ENCODE peak calls at places on chromosomes 7 and 10, in five cellular contexts. One of them, this sample, is unnamed.

GRCh38 chr10:50798297-50798696 is 58.6 kb downstream of the ASAH2B start:
- DNase-seq in H1: no peak
- DNase-seq in esophagus squamous epithelium: no peak
- DNase-seq in breast epithelium: no peak
- DNase-seq in uterus: no peak
- DNase-seq in this sample: no peak

GRCh38 chr7:29613100-29613499 is 49.5 kb downstream of the PRR15 start:
- DNase-seq in H1: no peak
- DNase-seq in esophagus squamous epithelium: no peak
- DNase-seq in breast epithelium: no peak
- DNase-seq in uterus: no peak
- DNase-seq in this sample: no peak

GRCh38 chr7:4806983-4807625 is 31.7 kb downstream of the AP5Z1 start:
- DNase-seq in H1: no peak
- DNase-seq in esophagus squamous epithelium: no peak
- DNase-seq in breast epithelium: no peak
- DNase-seq in uterus: no peak
- DNase-seq in this sample: no peak

GRCh38 chr7:2527505-2528464 is 8.2 kb downstream of the LFNG start:
- DNase-seq in H1: no peak
- DNase-seq in esophagus squamous epithelium: no peak
- DNase-seq in breast epithelium: no peak
- DNase-seq in uterus: no peak
- DNase-seq in this sample: peak

GRCh38 chr7:37352974-37353948 is 95.4 kb downstream of the ELMO1 start:
- DNase-seq in H1: peak
- DNase-seq in esophagus squamous epithelium: no peak
- DNase-seq in breast epithelium: no peak
- DNase-seq in uterus: no peak
- DNase-seq in this sample: peak

GRCh38 chr10:10804998-10805737 is 212.5 kb upstream of the CELF2 start:
- DNase-seq in H1: no peak
- DNase-seq in esophagus squamous epithelium: no peak
- DNase-seq in breast epithelium: no peak
- DNase-seq in uterus: no peak
- DNase-seq in this sample: no peak

GRCh38 chr10:89837173-89838001 is 136.0 kb downstream of the KIF20B start:
- DNase-seq in H1: no peak
- DNase-seq in esophagus squamous epithelium: no peak
- DNase-seq in breast epithelium: peak
- DNase-seq in uterus: peak
- DNase-seq in this sample: no peak

GRCh38 chr10:59337254-59337653 is 25.1 kb downstream of the FAM13C start:
- DNase-seq in H1: no peak
- DNase-seq in esophagus squamous epithelium: no peak
- DNase-seq in breast epithelium: peak
- DNase-seq in uterus: peak
- DNase-seq in this sample: no peak

GRCh38 chr7:132191418-132191817 is 384.9 kb downstream of the PLXNA4 start:
- DNase-seq in H1: no peak
- DNase-seq in esophagus squamous epithelium: no peak
- DNase-seq in breast epithelium: no peak
- DNase-seq in uterus: no peak
- DNase-seq in this sample: no peak

GRCh38 chr7:2001601-2002442 is 230.9 kb downstream of the MAD1L1 start:
- DNase-seq in H1: no peak
- DNase-seq in esophagus squamous epithelium: no peak
- DNase-seq in breast epithelium: no peak
- DNase-seq in uterus: no peak
- DNase-seq in this sample: no peak

GRCh38 chr7:84271550-84271949 is 77.0 kb upstream of the SEMA3A start:
- DNase-seq in H1: no peak
- DNase-seq in esophagus squamous epithelium: no peak
- DNase-seq in breast epithelium: no peak
- DNase-seq in uterus: no peak
- DNase-seq in this sample: no peak

GRCh38 chr10:47165711-47166404 is 134.1 kb upstream of the GDF10 start:
- DNase-seq in H1: no peak
- DNase-seq in esophagus squamous epithelium: no peak
- DNase-seq in breast epithelium: peak
- DNase-seq in uterus: peak
- DNase-seq in this sample: no peak

GRCh38 chr10:70462349-70462984 is 16.1 kb upstream of the PALD1 start:
- DNase-seq in H1: no peak
- DNase-seq in esophagus squamous epithelium: no peak
- DNase-seq in breast epithelium: peak
- DNase-seq in uterus: peak
- DNase-seq in this sample: no peak

GRCh38 chr7:73423519-73424485 is 9.8 kb upstream of the FZD9 start:
- DNase-seq in H1: peak
- DNase-seq in esophagus squamous epithelium: no peak
- DNase-seq in breast epithelium: peak
- DNase-seq in uterus: no peak
- DNase-seq in this sample: no peak

GRCh38 chr7:50156746-50157145 is 63.7 kb upstream of the ZPBP start:
- DNase-seq in H1: no peak
- DNase-seq in esophagus squamous epithelium: no peak
- DNase-seq in breast epithelium: no peak
- DNase-seq in uterus: no peak
- DNase-seq in this sample: no peak

GRCh38 chr10:11358046-11358445 is 253.4 kb downstream of the USP6NL start:
- DNase-seq in H1: no peak
- DNase-seq in esophagus squamous epithelium: no peak
- DNase-seq in breast epithelium: no peak
- DNase-seq in uterus: no peak
- DNase-seq in this sample: no peak

GRCh38 chr7:28626629-28627262 is 214.4 kb downstream of the CREB5 start:
- DNase-seq in H1: peak
- DNase-seq in esophagus squamous epithelium: no peak
- DNase-seq in breast epithelium: no peak
- DNase-seq in uterus: peak
- DNase-seq in this sample: peak

GRCh38 chr10:120539076-120539475 is 82.0 kb downstream of the PLPP4 start:
- DNase-seq in H1: no peak
- DNase-seq in esophagus squamous epithelium: no peak
- DNase-seq in breast epithelium: no peak
- DNase-seq in uterus: no peak
- DNase-seq in this sample: no peak

GRCh38 chr7:14754631-14755030 is 147.9 kb downstream of the DGKB start:
- DNase-seq in H1: no peak
- DNase-seq in esophagus squamous epithelium: no peak
- DNase-seq in breast epithelium: no peak
- DNase-seq in uterus: no peak
- DNase-seq in this sample: no peak

GRCh38 chr10:77965294-77965693 is 38.7 kb upstream of the DLG5 start:
- DNase-seq in H1: no peak
- DNase-seq in esophagus squamous epithelium: no peak
- DNase-seq in breast epithelium: no peak
- DNase-seq in uterus: no peak
- DNase-seq in this sample: no peak

GRCh38 chr10:3852147-3852904 is 67.3 kb upstream of the KLF6 start:
- DNase-seq in H1: no peak
- DNase-seq in esophagus squamous epithelium: no peak
- DNase-seq in breast epithelium: peak
- DNase-seq in uterus: peak
- DNase-seq in this sample: peak

GRCh38 chr10:100504101-100504500 is 15.6 kb downstream of the SEC31B start:
- DNase-seq in H1: no peak
- DNase-seq in esophagus squamous epithelium: no peak
- DNase-seq in breast epithelium: no peak
- DNase-seq in uterus: no peak
- DNase-seq in this sample: no peak

GRCh38 chr7:74222851-74223710 is 13.3 kb downstream of the LAT2 start:
- DNase-seq in H1: no peak
- DNase-seq in esophagus squamous epithelium: no peak
- DNase-seq in breast epithelium: no peak
- DNase-seq in uterus: no peak
- DNase-seq in this sample: no peak

GRCh38 chr7:81408728-81409127 is 361.1 kb downstream of the HGF start:
- DNase-seq in H1: no peak
- DNase-seq in esophagus squamous epithelium: no peak
- DNase-seq in breast epithelium: no peak
- DNase-seq in uterus: no peak
- DNase-seq in this sample: no peak

GRCh38 chr7:20270867-20271266 is 53.7 kb upstream of the MACC1 start:
- DNase-seq in H1: no peak
- DNase-seq in esophagus squamous epithelium: no peak
- DNase-seq in breast epithelium: no peak
- DNase-seq in uterus: no peak
- DNase-seq in this sample: no peak

GRCh38 chr7:51860305-51860704 is 543.7 kb upstream of the COBL start:
- DNase-seq in H1: no peak
- DNase-seq in esophagus squamous epithelium: no peak
- DNase-seq in breast epithelium: no peak
- DNase-seq in uterus: no peak
- DNase-seq in this sample: no peak

GRCh38 chr10:63675171-63675570 is 154.0 kb downstream of the REEP3 start:
- DNase-seq in H1: no peak
- DNase-seq in esophagus squamous epithelium: no peak
- DNase-seq in breast epithelium: no peak
- DNase-seq in uterus: no peak
- DNase-seq in this sample: no peak

GRCh38 chr10:34816067-34817002 is 1.2 kb upstream of the PARD3 start:
- DNase-seq in H1: no peak
- DNase-seq in esophagus squamous epithelium: no peak
- DNase-seq in breast epithelium: peak
- DNase-seq in uterus: peak
- DNase-seq in this sample: peak

GRCh38 chr7:33764752-33765451 is 140.4 kb upstream of the BMPER start:
- DNase-seq in H1: no peak
- DNase-seq in esophagus squamous epithelium: no peak
- DNase-seq in breast epithelium: no peak
- DNase-seq in uterus: no peak
- DNase-seq in this sample: no peak

GRCh38 chr7:111796671-111797070 is 234.4 kb upstream of the IMMP2L start:
- DNase-seq in H1: peak
- DNase-seq in esophagus squamous epithelium: no peak
- DNase-seq in breast epithelium: no peak
- DNase-seq in uterus: no peak
- DNase-seq in this sample: peak

DNA sequence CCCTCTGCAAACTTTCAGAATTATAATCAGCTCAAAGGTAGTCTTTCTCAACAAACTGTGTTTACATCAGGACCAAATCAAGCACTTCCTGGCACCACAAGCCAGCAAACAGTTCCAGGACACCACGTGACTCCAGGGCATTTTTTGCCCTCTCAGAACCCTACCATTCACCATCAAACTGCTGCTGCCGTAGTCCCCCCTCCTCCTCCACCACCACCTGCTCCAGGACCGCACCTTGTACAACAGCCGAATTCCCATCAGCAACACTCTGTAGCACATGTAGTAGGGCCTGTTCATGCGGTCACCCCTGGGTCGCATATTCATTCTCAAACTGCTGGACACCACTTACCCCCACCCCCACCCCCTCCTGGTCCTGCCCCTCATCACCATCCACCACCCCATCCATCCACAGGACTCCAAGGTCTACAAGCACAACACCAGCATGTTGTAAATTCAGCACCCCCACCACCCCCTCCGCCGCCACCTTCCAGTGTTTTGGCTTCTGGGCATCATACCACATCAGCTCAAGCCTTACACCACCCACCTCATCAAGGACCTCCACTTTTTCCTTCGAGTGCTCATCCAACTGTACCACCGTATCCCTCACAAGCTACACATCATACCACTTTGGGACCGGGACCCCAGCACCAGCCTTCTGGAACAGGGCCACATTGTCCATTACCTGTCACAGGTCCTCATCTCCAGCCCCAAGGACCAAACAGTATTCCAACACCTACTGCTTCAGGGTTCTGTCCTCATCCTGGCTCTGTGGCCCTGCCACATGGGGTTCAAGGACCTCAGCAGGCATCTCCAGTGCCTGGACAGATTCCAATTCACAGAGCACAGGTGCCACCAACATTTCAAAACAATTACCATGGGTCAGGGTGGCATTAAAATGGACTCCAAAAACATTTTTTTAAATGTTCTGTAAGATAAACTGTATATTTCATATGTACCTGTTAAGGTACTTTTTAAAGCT is 98.7 kb downstream of the KMT2E start:
- DNase-seq in H1: no peak
- DNase-seq in esophagus squamous epithelium: no peak
- DNase-seq in breast epithelium: no peak
- DNase-seq in uterus: no peak
- DNase-seq in this sample: no peak
- TF ChIP-seq POLR2A in H1: no peak
- TF ChIP-seq POLR2A in esophagus squamous epithelium: no peak
- TF ChIP-seq POLR2A in breast epithelium: no peak
- TF ChIP-seq POLR2A in uterus: no peak
- TF ChIP-seq POLR2A in this sample: no peak

GRCh38 chr7:131105803-131106680 is 221.6 kb upstream of the MKLN1 start:
- DNase-seq in H1: peak
- DNase-seq in esophagus squamous epithelium: peak
- DNase-seq in breast epithelium: peak
- DNase-seq in uterus: peak
- DNase-seq in this sample: peak

GRCh38 chr7:131108212-131108980 is 219.3 kb upstream of the MKLN1 start:
- DNase-seq in H1: no peak
- DNase-seq in esophagus squamous epithelium: no peak
- DNase-seq in breast epithelium: no peak
- DNase-seq in uterus: no peak
- DNase-seq in this sample: peak

GRCh38 chr7:131105294-131105802 is 222.3 kb upstream of the MKLN1 start:
- DNase-seq in H1: no peak
- DNase-seq in esophagus squamous epithelium: no peak
- DNase-seq in breast epithelium: peak
- DNase-seq in uterus: no peak
- DNase-seq in this sample: no peak

GRCh38 chr7:131107343-131108211 is 220.1 kb upstream of the MKLN1 start:
- DNase-seq in H1: peak
- DNase-seq in esophagus squamous epithelium: peak
- DNase-seq in breast epithelium: peak
- DNase-seq in uterus: peak
- DNase-seq in this sample: peak

GRCh38 chr7:131106681-131107342 is 220.9 kb upstream of the MKLN1 start:
- DNase-seq in H1: peak
- DNase-seq in esophagus squamous epithelium: no peak
- DNase-seq in breast epithelium: peak
- DNase-seq in uterus: peak
- DNase-seq in this sample: peak
- TF ChIP-seq POLR2A in H1: no peak
- TF ChIP-seq POLR2A in esophagus squamous epithelium: no peak
- TF ChIP-seq POLR2A in breast epithelium: no peak
- TF ChIP-seq POLR2A in uterus: no peak
- TF ChIP-seq POLR2A in this sample: no peak

GRCh38 chr7:152462995-152463713 is 27.4 kb upstream of the KMT2C start:
- DNase-seq in H1: peak
- DNase-seq in esophagus squamous epithelium: no peak
- DNase-seq in breast epithelium: no peak
- DNase-seq in uterus: peak
- DNase-seq in this sample: peak
- TF ChIP-seq POLR2A in H1: peak
- TF ChIP-seq POLR2A in esophagus squamous epithelium: no peak
- TF ChIP-seq POLR2A in breast epithelium: no peak
- TF ChIP-seq POLR2A in uterus: peak
- TF ChIP-seq POLR2A in this sample: no peak

GRCh38 chr10:97713351-97713827 is at the start of gene MARVELD1:
- DNase-seq in H1: peak
- DNase-seq in esophagus squamous epithelium: no peak
- DNase-seq in breast epithelium: peak
- DNase-seq in uterus: peak
- DNase-seq in this sample: no peak
- TF ChIP-seq POLR2A in H1: no peak
- TF ChIP-seq POLR2A in esophagus squamous epithelium: no peak
- TF ChIP-seq POLR2A in breast epithelium: peak
- TF ChIP-seq POLR2A in uterus: peak
- TF ChIP-seq POLR2A in this sample: no peak

This sample was measured in erythroblast.